ENCODE peak calls at places on chromosome 5, in four cellular contexts. E is vagina, U is PC-9, A is tibial nerve. J is an unnamed sample.

GRCh38 chr5:126403156-126403555 is 20.1 kb upstream of the GRAMD2B start:
- DNase-seq in E (no peak), U (no peak), A (no peak), J (no peak)

GRCh38 chr5:7828269-7828668 is 22.7 kb downstream of the CFAP90 start:
- DNase-seq in E (no peak), U (no peak), A (no peak), J (no peak)

GRCh38 chr5:59548807-59549357 is 344.6 kb downstream of the PDE4D start:
- DNase-seq in E (no peak), U (no peak), A (no peak), J (no peak)

GRCh38 chr5:139967353-139967752 is 75.7 kb downstream of the NRG2 start:
- DNase-seq in E (no peak), U (no peak), A (no peak), J (no peak)

GRCh38 chr5:143699121-143699520 is 112.8 kb upstream of the HMHB1 start:
- DNase-seq in E (no peak), U (no peak), A (no peak), J (no peak)

GRCh38 chr5:53095222-53095621 is 14.3 kb downstream of the MOCS2 start:
- DNase-seq in E (no peak), U (no peak), A (no peak), J (no peak)

GRCh38 chr5:103667068-103667467 is 104.5 kb upstream of the NUDT12 start:
- DNase-seq in E (no peak), U (no peak), A (no peak), J (no peak)

GRCh38 chr5:96537386-96537785 is 104.3 kb upstream of the PCSK1 start:
- DNase-seq in E (no peak), U (no peak), A (no peak), J (no peak)

GRCh38 chr5:57953830-57954229 is 471.2 kb upstream of the ACTBL2 start:
- DNase-seq in E (no peak), U (no peak), A (no peak), J (no peak)

GRCh38 chr5:170757182-170757601 is 26.3 kb upstream of the GABRP start:
- DNase-seq in E (no peak), U (peak; percentile 45), A (no peak), J (no peak)

GRCh38 chr5:16812911-16813310 is 123.2 kb downstream of the MYO10 start:
- DNase-seq in E (no peak), U (peak; percentile 82), A (no peak), J (no peak)

GRCh38 chr5:118371973-118372650 is 616.2 kb downstream of the DTWD2 start:
- DNase-seq in E (no peak), U (no peak), A (peak; percentile 33), J (no peak)

GRCh38 chr5:170474489-170475266 is 29.1 kb upstream of the KCNIP1 start:
- DNase-seq in E (peak; percentile 46), U (no peak), A (no peak), J (no peak)

GRCh38 chr5:115639377-115639776 is 13.5 kb upstream of the TMED7 start:
- DNase-seq in E (no peak), U (no peak), A (no peak), J (no peak)

GRCh38 chr5:1633605-1634336 is 110.0 kb upstream of the LPCAT1 start:
- DNase-seq in E (no peak), U (peak; percentile 88), A (peak; percentile 60), J (peak; percentile 89)

GRCh38 chr5:122805481-122805880 is 30.6 kb downstream of the SNX2 start:
- DNase-seq in E (no peak), U (no peak), A (no peak), J (no peak)

GRCh38 chr5:138668451-138668850 is 84.8 kb upstream of the CTNNA1 start:
- DNase-seq in E (no peak), U (no peak), A (no peak), J (peak; percentile 73)

GRCh38 chr5:113654828-113655227 is 141.3 kb downstream of the YTHDC2 start:
- DNase-seq in E (no peak), U (no peak), A (no peak), J (no peak)

GRCh38 chr5:40406426-40407211 is 273.1 kb upstream of the PTGER4 start:
- DNase-seq in E (no peak), U (no peak), A (no peak), J (peak; percentile 24)
- H3K4me1 ChIP-seq in E (peaks cover 32% of the 10 kb centered on the region), U (peaks cover 39% of the 10 kb centered on the region), A (peaks cover 38% of the 10 kb centered on the region), J (peaks cover 68% of the 10 kb centered on the region)

DNA sequence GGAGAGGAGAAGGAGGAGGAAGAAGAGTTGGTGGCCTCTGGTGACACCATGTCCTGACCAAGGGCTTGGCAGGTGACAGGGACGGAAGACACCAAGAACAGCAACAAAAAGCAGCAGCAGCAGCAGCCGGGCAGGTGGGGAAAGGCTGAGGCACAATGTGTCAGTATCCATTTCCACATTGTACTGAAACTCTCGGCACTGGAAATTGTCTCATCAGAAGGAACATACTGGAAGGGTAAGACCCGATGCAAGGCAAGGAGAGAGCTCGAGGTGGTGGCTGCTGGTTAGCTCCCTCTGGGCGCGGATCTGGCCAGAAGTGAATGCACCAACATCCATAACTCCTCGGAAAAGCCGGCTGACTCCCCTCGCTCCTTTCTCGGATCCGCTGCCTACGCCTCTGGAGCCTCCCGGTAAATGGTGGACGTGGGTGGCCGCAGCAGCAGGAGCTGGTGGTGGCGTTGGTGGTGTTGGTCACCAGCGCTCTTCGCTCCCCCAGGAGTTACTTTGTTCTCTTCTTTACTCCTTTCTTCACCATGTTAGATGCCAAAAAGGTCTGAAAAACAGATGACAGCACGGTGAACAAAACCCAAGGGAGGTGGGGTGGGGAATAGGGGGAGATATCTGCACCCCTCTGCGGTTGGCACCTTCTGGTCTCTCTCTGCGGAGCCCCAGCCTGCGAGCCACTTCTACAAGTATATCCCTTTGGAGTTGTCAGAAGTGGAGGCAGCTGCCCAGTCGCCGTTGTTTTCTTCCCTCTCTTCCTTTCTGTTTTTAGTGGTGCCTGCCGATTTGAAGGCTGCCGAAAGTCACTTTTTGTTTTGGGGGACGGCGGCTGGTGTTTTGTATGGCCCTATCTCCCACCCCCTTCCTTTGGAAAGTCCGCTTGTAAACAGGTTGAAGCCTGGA is 463 bp downstream of the FGF10 start:
- DNase-seq in E (no peak), U (no peak), A (peak; percentile 18), J (no peak)
- H3K4me3 ChIP-seq in E (peak overlapping the region; percentile 50), U (no peak overlapping the region), A (peak overlapping the region; percentile 62), J (no peak overlapping the region)

DNA sequence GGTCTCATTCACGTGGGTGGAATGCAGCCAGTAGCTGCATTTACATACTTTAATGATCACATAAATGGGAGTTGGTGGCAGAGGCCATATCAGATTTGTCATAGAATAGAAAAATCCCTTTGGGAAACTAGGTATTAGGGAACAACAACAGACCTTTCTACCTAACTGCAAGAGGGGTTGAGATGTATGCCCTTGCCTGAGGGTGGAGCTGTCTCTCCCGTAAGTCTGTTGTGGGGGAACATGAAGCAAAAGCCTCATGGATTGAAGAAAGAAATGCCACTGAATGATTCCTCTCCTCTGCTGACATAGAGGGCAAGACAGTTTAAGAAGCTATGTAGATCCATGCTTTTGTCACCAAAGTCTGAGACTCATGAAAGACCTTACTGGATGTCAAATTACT is 461.3 kb downstream of the SPOCK1 start:
- DNase-seq in E (no peak), U (no peak), A (no peak), J (no peak)
- TF ChIP-seq CTCF in E (no peak), U (no peak), A (no peak), J (no peak)

GRCh38 chr5:177545487-177546261 is 8.7 kb downstream of the FAM193B start:
- DNase-seq in E (no peak), U (no peak), A (peak; percentile 87), J (no peak)

GRCh38 chr5:177540438-177540837 is 13.9 kb downstream of the FAM193B start:
- DNase-seq in E (no peak), U (no peak), A (no peak), J (no peak)

GRCh38 chr5:177539411-177539810 is 15.0 kb downstream of the FAM193B start:
- DNase-seq in E (no peak), U (no peak), A (peak; percentile 45), J (no peak)

GRCh38 chr5:177546262-177546741 is 8.1 kb downstream of the FAM193B start:
- DNase-seq in E (no peak), U (peak; percentile 61), A (peak; percentile 49), J (no peak)

GRCh38 chr5:177542816-177543472 is 11.4 kb downstream of the FAM193B start:
- DNase-seq in E (no peak), U (no peak), A (no peak), J (no peak)
- H3K4me1 ChIP-seq in E (peaks cover 83% of the 10 kb centered on the region), U (peaks cover 28% of the 10 kb centered on the region), A (peaks cover 75% of the 10 kb centered on the region), J (no peaks in the 10 kb centered on the region)

GRCh38 chr5:141876628-141877477 is 1.4 kb downstream of the PCDH1 start:
- DNase-seq in E (no peak), U (peak; percentile 24), A (no peak), J (no peak)

GRCh38 chr5:141874262-141874964 is 3.8 kb downstream of the PCDH1 start:
- DNase-seq in E (peak; percentile 84), U (peak; percentile 24), A (no peak), J (no peak)

GRCh38 chr5:141875022-141875740 is 3.0 kb downstream of the PCDH1 start:
- DNase-seq in E (no peak), U (no peak), A (no peak), J (no peak)

GRCh38 chr5:141877478-141878185 is 578 bp downstream of the PCDH1 start:
- DNase-seq in E (peak; percentile 90), U (peak; percentile 33), A (no peak), J (no peak)

GRCh38 chr5:141875795-141876627 is 2.2 kb downstream of the PCDH1 start:
- DNase-seq in E (peak; percentile 95), U (peak; percentile 64), A (no peak), J (no peak)
- H3K4me3 ChIP-seq in E (peak overlapping the region; percentile 64), U (peak overlapping the region; percentile 99), A (peak overlapping the region; percentile 79), J (peak overlapping the region; percentile 32)

GRCh38 chr5:78537406-78537805 is 111.2 kb downstream of the LHFPL2 start:
- DNase-seq in E (no peak), U (no peak), A (no peak), J (no peak)

GRCh38 chr5:78540335-78541057 is 108.1 kb downstream of the LHFPL2 start:
- DNase-seq in E (no peak), U (no peak), A (peak; percentile 51), J (no peak)

GRCh38 chr5:78536797-78537196 is 111.8 kb downstream of the LHFPL2 start:
- DNase-seq in E (no peak), U (no peak), A (no peak), J (no peak)

GRCh38 chr5:78538240-78538850 is 110.2 kb downstream of the LHFPL2 start:
- DNase-seq in E (no peak), U (no peak), A (no peak), J (no peak)

DNA sequence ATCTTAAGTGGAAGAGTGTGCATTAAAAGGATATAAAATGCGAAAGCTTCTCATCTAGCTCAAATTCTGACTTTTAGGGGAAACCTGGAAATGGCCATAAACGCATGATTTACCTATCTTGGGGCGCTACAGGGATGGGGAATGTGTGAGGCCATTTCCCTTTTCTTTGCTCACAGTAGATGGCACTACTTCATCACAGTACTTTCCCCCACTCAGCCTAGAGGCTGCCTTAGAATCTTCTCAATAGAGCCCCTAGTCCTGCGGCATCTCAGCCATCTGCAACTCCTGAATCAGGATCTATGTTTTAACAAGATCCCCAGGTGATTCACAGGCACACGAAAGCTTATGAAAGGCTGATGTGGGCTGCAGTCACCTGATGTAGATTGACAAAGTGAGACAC is 110.8 kb downstream of the LHFPL2 start:
- DNase-seq in E (no peak), U (peak; percentile 15), A (no peak), J (no peak)
- TF ChIP-seq CTCF in E (peak; percentile 32), U (peak; percentile 52), A (peak; percentile 71), J (no peak)